ENCODE peak calls at places on chromosomes 16 and 17, in four cellular contexts. One of them, this sample, is unnamed.
A peak's percentile ranks its signal among the peaks of the same experiment; 100 is the strongest.

GRCh38 chr16:14249291-14250032 is 178.3 kb downstream of the MRTFB start:
- DNase-seq in GM12878: peak; percentile 13
- DNase-seq in K562: peak; percentile 34
- DNase-seq in IMR-90: peak; percentile 43
- DNase-seq in this sample: peak; percentile 71

GRCh38 chr17:65438708-65439294 is 122.6 kb downstream of the AXIN2 start:
- DNase-seq in IMR-90: peak; percentile 22
- DNase-seq in GM12878: no peak
- DNase-seq in K562: no peak
- DNase-seq in this sample: no peak

GRCh38 chr16:62625291-62625690 is 589.1 kb upstream of the CDH8 start:
- DNase-seq in IMR-90: no peak
- DNase-seq in GM12878: no peak
- DNase-seq in K562: no peak
- DNase-seq in this sample: no peak

GRCh38 chr16:21598676-21599157 is 660 bp upstream of the METTL9 start:
- DNase-seq in GM12878: no peak
- DNase-seq in K562: no peak
- DNase-seq in IMR-90: no peak
- DNase-seq in this sample: no peak

GRCh38 chr16:2447920-2448583 is 11.9 kb upstream of the TEDC2 start:
- DNase-seq in IMR-90: peak; percentile 61
- DNase-seq in K562: no peak
- DNase-seq in GM12878: no peak
- DNase-seq in this sample: no peak

GRCh38 chr16:4298761-4299522 is 16.9 kb upstream of the GLIS2 start:
- DNase-seq in GM12878: no peak
- DNase-seq in IMR-90: peak; percentile 94
- DNase-seq in K562: peak; percentile 66
- DNase-seq in this sample: peak; percentile 66

GRCh38 chr16:55943257-55943656 is 68.1 kb upstream of the CES5A start:
- DNase-seq in K562: no peak
- DNase-seq in IMR-90: no peak
- DNase-seq in GM12878: no peak
- DNase-seq in this sample: no peak

GRCh38 chr17:42891539-42892152 is 9.0 kb upstream of the G6PC1 start:
- DNase-seq in IMR-90: peak; percentile 33
- DNase-seq in K562: no peak
- DNase-seq in GM12878: no peak
- DNase-seq in this sample: no peak

GRCh38 chr17:45294506-45294905 is 22.3 kb downstream of the MAP3K14 start:
- DNase-seq in GM12878: no peak
- DNase-seq in IMR-90: peak; percentile 88
- DNase-seq in K562: no peak
- DNase-seq in this sample: no peak

GRCh38 chr17:32854177-32854576 is 22.7 kb downstream of the MYO1D start:
- DNase-seq in GM12878: no peak
- DNase-seq in K562: no peak
- DNase-seq in IMR-90: no peak
- DNase-seq in this sample: no peak

GRCh38 chr16:73154063-73154870 is 106.3 kb upstream of the ZFHX3 start:
- DNase-seq in K562: no peak
- DNase-seq in GM12878: no peak
- DNase-seq in IMR-90: no peak
- DNase-seq in this sample: no peak

GRCh38 chr16:7324306-7324705 is 8.3 kb upstream of the RBFOX1 start:
- DNase-seq in GM12878: no peak
- DNase-seq in K562: no peak
- DNase-seq in IMR-90: no peak
- DNase-seq in this sample: no peak

GRCh38 chr17:12673788-12674187 is 8.1 kb downstream of the MYOCD start:
- DNase-seq in K562: no peak
- DNase-seq in GM12878: no peak
- DNase-seq in IMR-90: peak; percentile 75
- DNase-seq in this sample: no peak
- TF ChIP-seq CHD1 in K562: no peak
- TF ChIP-seq CHD1 in GM12878: no peak
- TF ChIP-seq CHD1 in IMR-90: no peak
- TF ChIP-seq CHD1 in this sample: no peak

GRCh38 chr17:72591500-72592241 is 470.9 kb downstream of the SOX9 start:
- DNase-seq in K562: no peak
- DNase-seq in GM12878: no peak
- DNase-seq in IMR-90: no peak
- DNase-seq in this sample: peak; percentile 60

GRCh38 chr17:72592242-72592966 is 471.6 kb downstream of the SOX9 start:
- DNase-seq in GM12878: no peak
- DNase-seq in K562: peak; percentile 56
- DNase-seq in IMR-90: peak; percentile 84
- DNase-seq in this sample: peak; percentile 58

GRCh38 chr17:72592967-72593325 is 472.1 kb downstream of the SOX9 start:
- DNase-seq in IMR-90: no peak
- DNase-seq in GM12878: no peak
- DNase-seq in K562: no peak
- DNase-seq in this sample: no peak

GRCh38 chr17:72590882-72591499 is 470.2 kb downstream of the SOX9 start:
- DNase-seq in GM12878: no peak
- DNase-seq in K562: no peak
- DNase-seq in IMR-90: no peak
- DNase-seq in this sample: no peak

DNA sequence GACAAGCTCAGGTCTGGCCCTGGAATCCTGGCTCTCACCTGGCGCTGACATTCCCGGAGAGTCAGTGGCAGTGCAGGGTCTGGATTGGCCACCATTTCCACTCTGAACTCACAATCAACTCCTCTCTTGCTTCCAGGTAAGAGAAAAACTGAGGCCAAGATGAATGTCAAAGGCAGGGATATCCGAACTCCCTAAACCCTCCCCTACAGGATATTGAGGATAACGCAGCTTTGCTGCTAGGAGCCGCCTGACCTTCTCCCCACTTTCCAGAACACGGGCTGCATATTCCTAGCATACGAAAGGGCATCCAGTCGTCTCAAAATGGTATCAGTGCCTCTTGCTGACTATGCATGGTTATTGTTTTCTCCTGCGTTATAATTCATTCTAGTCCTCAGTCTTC is 473.4 kb downstream of the SOX9 start:
- DNase-seq in IMR-90: no peak
- DNase-seq in GM12878: no peak
- DNase-seq in K562: no peak
- DNase-seq in this sample: no peak
- TF ChIP-seq CHD1 in IMR-90: no peak
- TF ChIP-seq CHD1 in GM12878: no peak
- TF ChIP-seq CHD1 in K562: no peak
- TF ChIP-seq CHD1 in this sample: no peak

GRCh38 chr17:18006495-18007239 is 32.3 kb downstream of the ATPAF2 start:
- DNase-seq in GM12878: no peak
- DNase-seq in IMR-90: no peak
- DNase-seq in K562: peak; percentile 72
- DNase-seq in this sample: peak; percentile 63
- TF ChIP-seq CHD1 in GM12878: no peak
- TF ChIP-seq CHD1 in IMR-90: no peak
- TF ChIP-seq CHD1 in K562: no peak
- TF ChIP-seq CHD1 in this sample: no peak

GRCh38 chr16:58727028-58727781 is 6.9 kb downstream of the GOT2 start:
- DNase-seq in GM12878: no peak
- DNase-seq in IMR-90: no peak
- DNase-seq in K562: no peak
- DNase-seq in this sample: no peak
- TF ChIP-seq CHD1 in GM12878: no peak
- TF ChIP-seq CHD1 in IMR-90: no peak
- TF ChIP-seq CHD1 in K562: no peak
- TF ChIP-seq CHD1 in this sample: no peak

DNA sequence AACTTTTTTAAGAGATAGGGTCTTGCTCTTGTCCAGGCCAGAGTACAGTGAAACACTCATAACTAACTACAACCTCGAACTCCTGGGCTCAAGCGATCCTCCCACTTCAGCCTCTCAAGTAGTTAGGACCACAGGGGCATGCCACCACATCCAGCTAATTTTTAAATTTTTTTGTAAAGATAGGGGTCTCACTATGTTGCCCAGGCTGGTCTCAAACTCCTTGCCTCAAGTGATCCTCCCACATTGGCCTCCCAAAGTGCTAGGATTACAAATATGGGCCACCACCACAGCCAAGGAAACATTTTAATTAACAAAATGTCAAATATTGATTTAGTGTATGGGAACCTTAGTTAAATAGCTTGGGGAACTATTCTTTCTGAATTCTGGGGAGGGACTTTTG is 2.8 kb upstream of the DYNC1LI2 start:
- DNase-seq in GM12878: no peak
- DNase-seq in K562: no peak
- DNase-seq in IMR-90: no peak
- DNase-seq in this sample: no peak
- TF ChIP-seq CHD1 in GM12878: no peak
- TF ChIP-seq CHD1 in K562: no peak
- TF ChIP-seq CHD1 in IMR-90: no peak
- TF ChIP-seq CHD1 in this sample: no peak